ENCODE peak calls at places on chromosomes 5 and 9, in five cellular contexts. K is HCT116, I is GM12878, X is upper lobe of left lung, B is HepG2. G is an unnamed sample.

GRCh38 chr9:109812818-109813281 is 32.9 kb downstream of the PALM2AKAP2 start:
- ATAC-seq in K (no peak), I (no peak), X (no peak), B (no peak), G (no peak)

GRCh38 chr5:132260714-132261615 is 3.5 kb downstream of the PDLIM4 start:
- ATAC-seq in K (peak; percentile 69), I (peak; percentile 73), X (no peak), B (no peak), G (no peak)

GRCh38 chr9:35629597-35629996 is 11.4 kb upstream of the CD72 start:
- ATAC-seq in K (peak; percentile 70), I (no peak), X (no peak), B (no peak), G (no peak)

GRCh38 chr9:7212101-7212500 is 454.3 kb downstream of the KDM4C start:
- ATAC-seq in K (no peak), I (peak; percentile 36), X (no peak), B (peak; percentile 61), G (no peak)

GRCh38 chr5:113025596-113025995 is 49.0 kb downstream of the DCP2 start:
- ATAC-seq in K (no peak), I (no peak), X (no peak), B (no peak), G (no peak)

GRCh38 chr5:58266402-58266801 is 193.5 kb downstream of the PLK2 start:
- ATAC-seq in K (no peak), I (no peak), X (no peak), B (no peak), G (no peak)

GRCh38 chr9:81182421-81182820 is 506.9 kb downstream of the TLE1 start:
- ATAC-seq in K (no peak), I (no peak), X (no peak), B (no peak), G (no peak)

GRCh38 chr5:89133975-89134374 is 251.0 kb upstream of the MEF2C start:
- ATAC-seq in K (no peak), I (no peak), X (no peak), B (no peak), G (no peak)

GRCh38 chr9:136093995-136094881 is 851 bp downstream of the NACC2 start:
- ATAC-seq in K (peak; percentile 66), I (peak; percentile 81), X (peak; percentile 78), B (peak; percentile 69), G (peak; percentile 71)

GRCh38 chr9:94084314-94084713 is at the start of gene PTPDC1:
- ATAC-seq in K (no peak), I (no peak), X (peak; percentile 75), B (no peak), G (no peak)

GRCh38 chr9:95102572-95102971 is 214.9 kb downstream of the FANCC start:
- ATAC-seq in K (no peak), I (no peak), X (no peak), B (no peak), G (no peak)

GRCh38 chr9:21576331-21577189 is 94.4 kb upstream of the IFNE start:
- ATAC-seq in K (peak; percentile 76), I (peak; percentile 89), X (peak; percentile 89), B (no peak), G (peak; percentile 57)

GRCh38 chr5:157248771-157249475 is 17.0 kb upstream of the CYFIP2 start:
- ATAC-seq in K (no peak), I (no peak), X (peak; percentile 60), B (no peak), G (no peak)

GRCh38 chr9:94654165-94654894 is 15.0 kb upstream of the FBP1 start:
- ATAC-seq in K (no peak), I (no peak), X (peak; percentile 72), B (no peak), G (peak; percentile 22)

DNA sequence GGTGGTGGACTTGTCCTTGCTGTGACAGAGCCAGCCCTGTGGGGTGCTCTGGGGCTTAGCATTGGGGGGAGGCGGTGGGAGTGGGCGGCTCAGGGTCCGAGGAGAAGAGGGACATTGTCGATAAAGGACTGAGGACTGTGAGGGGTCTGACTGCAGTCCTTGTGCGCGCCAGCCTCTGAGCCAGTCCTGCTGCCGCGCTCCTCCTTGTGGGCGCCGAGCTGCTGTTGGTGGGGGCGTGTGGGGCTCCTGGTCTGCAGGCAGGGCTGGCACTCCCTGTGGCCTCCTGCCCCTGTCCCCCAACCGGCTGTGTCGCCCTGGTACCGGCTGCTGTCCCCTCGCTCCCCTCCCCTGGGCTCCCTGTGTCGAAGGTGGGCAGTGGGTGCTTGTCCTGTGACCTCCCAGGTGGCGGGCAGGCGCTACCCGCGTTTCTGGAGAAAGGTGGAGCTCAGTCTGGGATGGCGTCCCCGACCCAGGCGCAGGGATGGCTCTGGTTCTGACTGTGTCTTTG is 6.9 kb downstream of the RNU6ATAC start:
- ATAC-seq in K (no peak), I (no peak), X (no peak), B (no peak), G (no peak)
- H3K36me3 ChIP-seq in K (peaks cover 20% of the 10 kb centered on the region), I (peaks cover 11% of the 10 kb centered on the region), X (peaks cover 69% of the 10 kb centered on the region), B (peaks cover 65% of the 10 kb centered on the region), G (no peaks in the 10 kb centered on the region)

DNA sequence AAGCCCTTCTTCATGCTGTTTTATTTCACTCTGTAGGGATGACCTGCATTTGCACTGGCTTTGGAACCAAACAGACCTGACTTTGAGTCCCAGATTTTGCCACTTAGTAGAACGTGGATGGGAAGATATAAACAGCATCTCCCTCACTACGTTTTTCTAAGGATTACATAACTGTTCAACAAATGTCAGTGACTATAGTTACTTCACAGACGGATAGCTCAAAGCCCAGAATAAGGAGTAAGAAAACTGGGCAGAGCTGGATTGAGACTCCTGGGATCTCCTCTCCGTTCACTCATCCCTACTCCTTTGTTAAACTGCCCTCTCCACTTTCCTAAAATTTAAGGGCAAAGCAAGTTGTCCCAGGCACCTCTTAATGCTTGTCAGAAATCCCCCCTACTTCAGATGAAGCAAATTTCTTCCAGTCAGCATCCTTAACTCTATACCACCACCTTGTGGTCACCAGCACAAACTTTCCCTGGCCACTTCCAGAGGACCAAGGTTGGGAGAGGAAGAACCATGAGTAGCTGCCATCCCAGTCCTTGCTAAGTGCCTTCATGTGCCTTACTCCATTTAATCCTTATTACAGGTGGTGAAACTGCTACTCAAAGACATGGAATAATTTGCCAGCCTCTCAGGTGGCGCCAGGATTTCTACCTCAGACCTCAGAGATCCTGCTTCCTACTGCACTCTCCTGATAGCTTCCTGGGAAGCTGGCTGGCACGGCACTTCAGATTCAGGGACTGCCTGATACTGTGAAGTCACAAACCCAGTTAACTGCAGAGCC is 38.4 kb downstream of the EGR1 start:
- ATAC-seq in K (peak; percentile 82), I (peak; percentile 82), X (peak; percentile 86), B (peak; percentile 42), G (peak; percentile 76)
- TF ChIP-seq POLR2AphosphoS5 in K (peak; percentile 43), I (no peak), X (no peak), B (no peak), G (peak; percentile 38)

GRCh38 chr5:134120386-134121138 is 6.1 kb downstream of the TCF7 start:
- ATAC-seq in K (no peak), I (no peak), X (no peak), B (no peak), G (no peak)

GRCh38 chr5:134116291-134116690 is 1.8 kb downstream of the TCF7 start:
- ATAC-seq in K (no peak), I (no peak), X (no peak), B (no peak), G (no peak)

GRCh38 chr5:134119720-134120119 is 5.2 kb downstream of the TCF7 start:
- ATAC-seq in K (no peak), I (no peak), X (no peak), B (no peak), G (no peak)

GRCh38 chr5:134116789-134117761 is 2.6 kb downstream of the TCF7 start:
- ATAC-seq in K (no peak), I (no peak), X (no peak), B (no peak), G (no peak)

GRCh38 chr5:134118212-134118611 is 3.7 kb downstream of the TCF7 start:
- ATAC-seq in K (no peak), I (no peak), X (no peak), B (no peak), G (no peak)
- H3K36me3 ChIP-seq in K (no peaks in the 10 kb centered on the region), I (peaks cover 3% of the 10 kb centered on the region), X (no peaks in the 10 kb centered on the region), B (peaks cover 13% of the 10 kb centered on the region), G (no peaks in the 10 kb centered on the region)

DNA sequence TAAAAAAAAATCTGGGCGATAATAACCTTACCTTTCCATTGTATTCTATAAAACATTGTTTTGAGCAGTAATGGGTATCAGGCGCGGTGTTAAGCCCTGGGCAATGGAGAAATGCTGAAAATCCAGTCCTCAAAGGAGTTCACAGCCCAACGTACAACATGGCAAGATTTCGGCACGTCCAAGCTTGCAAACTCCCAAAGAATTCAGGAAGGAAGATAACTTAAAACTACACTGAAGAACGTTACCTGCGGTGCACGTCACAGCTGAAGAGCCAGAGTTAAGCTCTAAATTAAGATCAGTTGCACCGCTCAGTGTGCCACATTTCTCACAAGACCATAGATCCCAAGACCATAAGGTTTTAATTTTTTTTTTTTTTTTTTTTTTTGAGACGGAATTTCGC is 942 bp downstream of the ALDH7A1 start:
- ATAC-seq in K (no peak), I (no peak), X (no peak), B (no peak), G (no peak)
- TF ChIP-seq POLR2AphosphoS5 in K (no peak), I (no peak), X (no peak), B (no peak), G (no peak)